ENCODE peak calls at places on chromosomes 12 and 14, in six cellular contexts. I is astrocyte; B is NCI-H69; S is T-helper 1 cell; Z is brain microvascular endothelial cell; C is stimulated activated CD4-positive, alpha-beta T cell treated with anti-CD3 and anti-CD28 coated beads, Interleukin-2, amount 100 ng/mL, for 24 hours. M is an unnamed sample.

GRCh38 chr12:116708826-116709756 is 28.8 kb downstream of the SPRING1 start:
- DNase-seq in B (peak), Z (peak), S (peak), C (peak), I (peak), M (no peak)

GRCh38 chr12:24378548-24379011 is 429.1 kb upstream of the SOX5 start:
- DNase-seq in B (peak), C (no peak), Z (peak), S (no peak), I (peak), M (no peak)

GRCh38 chr12:103832048-103832798 is 8.8 kb downstream of the NT5DC3 start:
- DNase-seq in Z (no peak), S (no peak), C (no peak), B (no peak), I (no peak), M (no peak)

GRCh38 chr14:24231263-24232120 is 675 bp downstream of the NEDD8 start:
- DNase-seq in S (no peak), B (no peak), C (peak), Z (no peak), I (no peak), M (no peak)

GRCh38 chr12:124566181-124567034 is 1.0 kb downstream of the NCOR2 start:
- DNase-seq in C (peak), B (peak), Z (peak), S (peak), I (peak), M (peak)

GRCh38 chr12:84124211-84124610 is 788.4 kb downstream of the SLC6A15 start:
- DNase-seq in B (no peak), I (no peak), C (no peak), Z (no peak), S (no peak), M (no peak)

GRCh38 chr14:59321184-59321952 is 132.9 kb downstream of the DAAM1 start:
- DNase-seq in B (no peak), C (no peak), S (no peak), Z (peak), I (peak), M (peak)

GRCh38 chr14:89196561-89196960 is 220.5 kb downstream of the FOXN3 start:
- DNase-seq in S (no peak), Z (no peak), I (peak), B (no peak), C (no peak), M (no peak)

GRCh38 chr12:49335118-49335954 is 1.7 kb downstream of the C1QL4 start:
- DNase-seq in Z (no peak), C (no peak), S (no peak), I (no peak), B (no peak), M (no peak)

GRCh38 chr12:75994069-75994740 is 37.4 kb downstream of the PHLDA1 start:
- DNase-seq in I (no peak), B (no peak), C (peak), Z (no peak), S (no peak), M (no peak)

GRCh38 chr14:43939836-43940235 is 567.2 kb downstream of the FSCB start:
- DNase-seq in C (no peak), Z (no peak), B (no peak), I (no peak), S (no peak), M (no peak)

GRCh38 chr12:80269953-80270552 is 170.7 kb downstream of the OTOGL start:
- DNase-seq in B (peak), S (no peak), I (no peak), Z (peak), C (no peak), M (peak)

GRCh38 chr12:57430117-57430930 is 519 bp downstream of the R3HDM2 start:
- DNase-seq in Z (peak), S (peak), B (peak), C (peak), I (peak), M (no peak)

GRCh38 chr14:96588410-96589249 is 86.4 kb downstream of the PAPOLA start:
- DNase-seq in B (no peak), Z (no peak), C (no peak), I (no peak), S (no peak), M (no peak)

GRCh38 chr12:132610051-132610759 is at the start of gene LRCOL1:
- DNase-seq in Z (peak), B (peak), C (no peak), I (peak), S (no peak), M (no peak)

GRCh38 chr12:991350-992278 is 591 bp downstream of the ERC1 start:
- DNase-seq in S (peak), Z (no peak), C (no peak), I (no peak), B (peak), M (peak)

GRCh38 chr14:86722612-86723253 is 1192.8 kb downstream of the FLRT2 start:
- DNase-seq in B (no peak), S (no peak), C (no peak), Z (no peak), I (no peak), M (no peak)

GRCh38 chr14:92954933-92955332 is 32.0 kb downstream of the CHGA start:
- DNase-seq in I (no peak), B (no peak), C (no peak), Z (no peak), S (no peak), M (no peak)

GRCh38 chr14:95462491-95462890 is 54.0 kb downstream of the SYNE3 start:
- DNase-seq in B (no peak), I (no peak), C (no peak), Z (no peak), S (no peak), M (no peak)

GRCh38 chr12:44317651-44318126 is 481.8 kb downstream of the TMEM117 start:
- DNase-seq in B (peak), Z (peak), C (no peak), S (no peak), I (peak), M (peak)

GRCh38 chr14:84343637-84344036 is 1186.3 kb upstream of the FLRT2 start:
- DNase-seq in Z (peak), S (no peak), C (no peak), I (peak), B (no peak), M (peak)

GRCh38 chr12:64608901-64609542 is 1.3 kb upstream of the RASSF3 start:
- DNase-seq in Z (peak), I (peak), B (peak), S (peak), C (peak), M (peak)

GRCh38 chr14:59126714-59127436 is 61.6 kb upstream of the DAAM1 start:
- DNase-seq in B (peak), Z (peak), C (no peak), I (peak), S (peak), M (peak)

GRCh38 chr12:94101902-94102660 is 46.3 kb upstream of the PLXNC1 start:
- DNase-seq in Z (peak), C (peak), S (peak), B (peak), I (peak), M (peak)

GRCh38 chr14:103892247-103892646 is 36.0 kb upstream of the TDRD9 start:
- DNase-seq in I (no peak), C (no peak), S (no peak), B (no peak), Z (no peak), M (no peak)

GRCh38 chr12:110371408-110372055 is 32.0 kb downstream of the ANAPC7 start:
- DNase-seq in B (peak), I (no peak), Z (peak), S (no peak), C (no peak), M (no peak)

GRCh38 chr12:39300799-39301198 is 142.1 kb downstream of the KIF21A start:
- DNase-seq in Z (peak), B (no peak), I (peak), S (no peak), C (no peak), M (no peak)

GRCh38 chr14:77145975-77146740 is 4.6 kb upstream of the ZDHHC22 start:
- DNase-seq in S (no peak), B (peak), C (no peak), I (no peak), Z (no peak), M (no peak)

GRCh38 chr12:32161040-32161439 is 54.4 kb downstream of the BICD1 start:
- DNase-seq in Z (no peak), C (no peak), S (no peak), I (no peak), B (no peak), M (no peak)

GRCh38 chr12:83145325-83145724 is 458.6 kb downstream of the TMTC2 start:
- DNase-seq in S (no peak), B (no peak), I (no peak), C (no peak), Z (no peak), M (no peak)

GRCh38 chr14:79415726-79416125 is 795.6 kb downstream of the DIO2 start:
- DNase-seq in Z (no peak), S (no peak), C (no peak), I (peak), B (no peak), M (no peak)

GRCh38 chr12:75944905-75945412 is 86.6 kb downstream of the PHLDA1 start:
- DNase-seq in C (no peak), I (no peak), S (no peak), B (no peak), Z (no peak), M (no peak)

GRCh38 chr14:101400815-101401214 is 160.5 kb upstream of the DIO3 start:
- DNase-seq in Z (peak), I (no peak), B (no peak), S (no peak), C (no peak), M (no peak)

GRCh38 chr14:24859559-24859958 is 190.4 kb downstream of the STXBP6 start:
- DNase-seq in I (no peak), C (no peak), B (no peak), Z (no peak), S (no peak), M (no peak)

GRCh38 chr12:4962539-4963486 is 53.1 kb downstream of the KCNA1 start:
- DNase-seq in C (no peak), S (no peak), I (peak), Z (peak), B (peak), M (no peak)

GRCh38 chr14:77347746-77348145 is 26.9 kb downstream of the GSTZ1 start:
- DNase-seq in Z (no peak), S (no peak), I (no peak), B (no peak), C (no peak), M (no peak)

GRCh38 chr12:22658214-22658613 is 33.2 kb downstream of the ETNK1 start:
- DNase-seq in B (no peak), C (peak), S (no peak), I (peak), Z (peak), M (peak)

GRCh38 chr14:44712095-44712822 is 205.2 kb upstream of the FSCB start:
- DNase-seq in C (no peak), I (no peak), Z (no peak), B (peak), S (no peak), M (no peak)